ENCODE peak calls at places on chromosomes 5 and 9, in five cellular contexts. R is A549, F is endothelial cell of umbilical vein, A is GM12878, G is HepG2. Q is an unnamed sample.

GRCh38 chr5:54676466-54676865 is 158.9 kb downstream of the SNX18 start:
- DNase-seq in R (no peak), F (no peak), A (no peak), G (no peak), Q (no peak)

GRCh38 chr5:90365328-90365727 is 44.2 kb downstream of the CETN3 start:
- DNase-seq in R (no peak), F (no peak), A (no peak), G (no peak), Q (no peak)

GRCh38 chr9:70111641-70112236 is 68.1 kb downstream of the MAMDC2 start:
- DNase-seq in R (no peak), F (no peak), A (no peak), G (peak), Q (no peak)

GRCh38 chr9:126058631-126059030 is 268.0 kb upstream of the MVB12B start:
- DNase-seq in R (no peak), F (no peak), A (no peak), G (no peak), Q (no peak)

GRCh38 chr5:175657593-175658271 is at the start of gene HRH2:
- DNase-seq in R (peak), F (no peak), A (no peak), G (no peak), Q (peak)

GRCh38 chr5:42985129-42986037 is 54.7 kb downstream of the ANXA2R start:
- DNase-seq in R (no peak), F (peak), A (no peak), G (peak), Q (peak)

GRCh38 chr9:94927048-94927761 is 200.7 kb downstream of the AOPEP start:
- DNase-seq in R (no peak), F (no peak), A (no peak), G (no peak), Q (no peak)

GRCh38 chr9:26172301-26172700 is 494.1 kb upstream of the TUSC1 start:
- DNase-seq in R (no peak), F (no peak), A (no peak), G (no peak), Q (no peak)

GRCh38 chr5:157571357-157571827 is 4.2 kb downstream of the ADAM19 start:
- DNase-seq in R (no peak), F (no peak), A (peak), G (no peak), Q (peak)

GRCh38 chr5:80114856-80115255 is 79.7 kb downstream of the THBS4 start:
- DNase-seq in R (no peak), F (no peak), A (no peak), G (no peak), Q (no peak)

GRCh38 chr5:602466-603035 is 9.6 kb upstream of the CEP72 start:
- DNase-seq in R (no peak), F (no peak), A (no peak), G (no peak), Q (no peak)

GRCh38 chr5:10885026-10885425 is 124.0 kb upstream of the DAP start:
- DNase-seq in R (no peak), F (no peak), A (no peak), G (no peak), Q (peak)

GRCh38 chr9:83622814-83623633 is at the start of gene IDNK:
- DNase-seq in R (peak), F (peak), A (no peak), G (peak), Q (peak)
- TF ChIP-seq CTCF in R (no peak), F (no peak), A (no peak), G (peak), Q (no peak)

GRCh38 chr9:91933556-91934352 is 16.3 kb downstream of the ROR2 start:
- DNase-seq in R (no peak), F (no peak), A (no peak), G (no peak), Q (peak)

GRCh38 chr9:91935805-91936204 is 14.2 kb downstream of the ROR2 start:
- DNase-seq in R (no peak), F (no peak), A (no peak), G (no peak), Q (no peak)

GRCh38 chr9:91937727-91938126 is 12.3 kb downstream of the ROR2 start:
- DNase-seq in R (no peak), F (no peak), A (no peak), G (no peak), Q (no peak)

GRCh38 chr9:91937031-91937430 is 13.0 kb downstream of the ROR2 start:
- DNase-seq in R (no peak), F (no peak), A (no peak), G (no peak), Q (no peak)

DNA sequence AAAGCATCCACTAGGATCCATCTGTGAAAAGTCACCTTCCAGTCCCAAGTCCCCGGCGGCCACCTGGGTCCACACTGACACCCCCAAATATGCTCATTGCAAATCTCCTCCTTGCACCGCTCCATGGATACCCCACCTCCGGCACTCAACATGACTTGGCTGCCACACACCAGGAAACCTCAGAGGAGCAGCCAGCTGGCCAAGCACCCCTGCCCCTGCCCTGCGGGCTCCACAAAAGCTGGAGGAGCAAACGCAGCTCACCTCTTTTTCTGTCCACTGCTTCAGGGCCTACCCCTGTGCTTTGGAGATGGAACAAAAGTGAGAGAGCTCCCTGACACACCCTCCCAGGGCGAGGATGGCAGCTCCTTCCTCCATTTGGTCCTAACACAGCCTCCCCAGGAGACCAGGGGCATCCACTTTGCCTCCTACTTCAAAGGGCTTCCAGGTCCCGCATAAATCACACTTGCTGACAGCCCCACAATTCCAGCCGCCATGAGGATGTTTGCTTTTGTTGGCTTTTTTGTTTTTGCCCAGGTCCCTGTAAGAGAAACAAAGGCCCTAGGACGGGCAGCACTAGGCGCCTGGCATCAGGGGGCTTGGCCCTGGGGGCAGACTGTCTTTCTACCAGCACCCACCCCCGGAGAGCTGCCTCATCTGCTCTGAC is 14.8 kb downstream of the ROR2 start:
- DNase-seq in R (no peak), F (no peak), A (no peak), G (no peak), Q (no peak)
- TF ChIP-seq MYC in R (no peak), F (no peak), A (no peak), G (no peak), Q (no peak)

GRCh38 chr5:58751222-58751621 is 168.3 kb downstream of the RAB3C start:
- DNase-seq in R (peak), F (peak), A (no peak), G (no peak), Q (peak)

GRCh38 chr5:58745350-58745749 is 162.5 kb downstream of the RAB3C start:
- DNase-seq in R (no peak), F (no peak), A (no peak), G (no peak), Q (no peak)
- TF ChIP-seq CTCF in R (no peak), F (no peak), A (no peak), G (no peak), Q (no peak)

DNA sequence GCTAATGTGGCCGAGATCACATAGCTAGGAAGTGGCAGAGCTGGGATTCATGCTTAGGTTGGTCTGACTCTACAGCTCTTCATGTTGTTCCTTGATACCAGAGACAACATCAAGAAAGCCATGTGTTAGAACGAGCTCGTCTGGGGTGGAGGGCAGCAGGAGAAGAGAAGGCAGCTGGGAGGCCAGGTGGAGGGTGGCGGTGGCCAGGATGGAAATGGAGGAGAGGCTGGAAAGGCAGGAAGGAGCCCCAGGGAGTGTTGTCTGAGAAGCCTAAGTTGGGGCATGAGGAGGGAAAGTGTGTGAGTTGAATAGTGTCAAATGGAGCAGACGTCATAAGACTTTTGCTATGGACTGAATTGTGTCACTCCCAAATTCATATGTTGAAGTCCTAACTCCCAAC is 315.3 kb downstream of the GADD45G start:
- DNase-seq in R (no peak), F (no peak), A (no peak), G (no peak), Q (no peak)
- TF ChIP-seq MYC in R (no peak), F (no peak), A (no peak), G (no peak), Q (no peak)

GRCh38 chr9:81879501-81879916 is 48.7 kb upstream of the SPATA31D4 start:
- DNase-seq in R (no peak), F (peak), A (no peak), G (no peak), Q (no peak)
- TF ChIP-seq CTCF in R (no peak), F (no peak), A (no peak), G (no peak), Q (no peak)